ENCODE peak calls at places on chromosomes 4 and X, in four cellular contexts. Z is AG04450; W is CD4-positive, alpha-beta T cell; H is caudate nucleus. X is an unnamed sample.
A peak's percentile ranks its signal among the peaks of the same experiment; 100 is the strongest.

GRCh38 chrX:17944833-17945497 is 83.9 kb upstream of the RAI2 start:
- DNase-seq in Z (no peak), H (no peak), W (no peak), X (no peak)

GRCh38 chr4:779555-779954 is 46.4 kb downstream of the CPLX1 start:
- DNase-seq in H (no peak), W (no peak), Z (no peak), X (no peak)

GRCh38 chr4:41064953-41065352 is 149.4 kb downstream of the APBB2 start:
- DNase-seq in H (no peak), W (no peak), Z (no peak), X (no peak)

GRCh38 chrX:130347336-130347735 is 7.6 kb downstream of the SLC25A14 start:
- DNase-seq in W (no peak), Z (no peak), H (no peak), X (no peak)

GRCh38 chr4:175290401-175290800 is 372.2 kb downstream of the ADAM29 start:
- DNase-seq in Z (no peak), W (no peak), H (no peak), X (no peak)

GRCh38 chr4:3719191-3719590 is 47.0 kb upstream of the ADRA2C start:
- DNase-seq in W (no peak), Z (no peak), H (no peak), X (no peak)

GRCh38 chr4:88957570-88957969 is 99.4 kb downstream of the FAM13A start:
- DNase-seq in H (no peak), Z (no peak), W (no peak), X (no peak)

GRCh38 chrX:153878285-153878779 is 7.6 kb downstream of the L1CAM start:
- DNase-seq in H (no peak), W (no peak), Z (no peak), X (no peak)

GRCh38 chr4:55736605-55737183 is 82.9 kb upstream of the EXOC1L start:
- DNase-seq in H (no peak), Z (no peak), W (no peak), X (no peak)

GRCh38 chr4:25930722-25931354 is 16.8 kb downstream of the SMIM20 start:
- DNase-seq in W (no peak), H (no peak), Z (no peak), X (no peak)

GRCh38 chr4:25926473-25926872 is 12.5 kb downstream of the SMIM20 start:
- DNase-seq in W (no peak), Z (no peak), H (no peak), X (no peak)

GRCh38 chr4:25928956-25929336 is 14.9 kb downstream of the SMIM20 start:
- DNase-seq in Z (no peak), H (no peak), W (no peak), X (no peak)

GRCh38 chr4:25927361-25928040 is 13.5 kb downstream of the SMIM20 start:
- DNase-seq in W (no peak), H (peak; percentile 11), Z (no peak), X (no peak)

DNA sequence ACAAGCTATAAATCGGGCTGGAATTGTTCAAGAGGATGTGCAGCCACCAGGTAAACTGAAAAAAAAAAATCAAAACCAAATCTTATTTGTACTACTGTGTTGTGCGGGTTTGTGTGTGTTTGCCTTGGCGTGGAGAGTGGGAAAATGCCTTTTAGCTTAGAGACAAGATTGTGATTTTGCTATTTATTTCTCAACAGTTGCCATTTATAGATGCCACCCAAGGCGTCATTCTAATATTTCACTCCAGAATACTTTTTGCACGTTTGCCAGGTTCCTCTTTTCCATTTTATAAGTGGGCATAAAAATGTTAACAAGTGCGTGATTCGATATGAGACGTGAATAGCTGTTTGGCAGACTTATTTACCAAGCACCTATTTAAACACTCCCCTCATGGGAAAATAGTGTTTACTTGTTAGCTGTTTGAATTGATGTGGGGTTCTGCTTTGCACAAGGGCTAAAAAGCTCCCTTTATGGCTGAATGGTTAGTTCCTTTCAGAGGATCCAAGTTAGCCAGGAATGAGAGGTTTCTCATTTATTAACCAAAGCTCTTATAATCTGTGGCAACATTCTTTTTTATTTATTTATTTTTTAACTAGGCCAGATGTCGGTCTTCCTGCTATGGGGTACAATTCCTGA is 14.4 kb downstream of the SMIM20 start:
- DNase-seq in W (no peak), H (no peak), Z (no peak), X (no peak)
- H3K27ac ChIP-seq in W (no peak overlapping the region), H (peak overlapping the region; percentile 55), Z (no peak overlapping the region), X (peak overlapping the region; percentile 40)

DNA sequence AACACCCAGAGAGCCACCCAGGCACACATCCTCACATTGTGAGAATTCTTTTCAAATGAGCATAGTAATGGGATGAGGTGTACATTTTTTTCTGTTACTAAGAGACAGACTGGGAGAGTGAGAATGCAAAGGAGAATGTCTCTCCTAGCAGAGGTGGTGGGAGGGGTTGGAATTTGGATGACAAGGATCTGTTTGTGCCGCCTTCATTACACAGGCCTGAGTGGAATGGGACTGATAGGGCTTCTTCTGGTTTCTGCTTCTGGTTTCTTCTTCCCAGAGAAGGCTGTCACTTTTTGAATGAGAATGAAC is 55.3 kb downstream of the C4orf51 start:
- DNase-seq in H (no peak), W (no peak), Z (peak; percentile 86), X (peak; percentile 93)
- H3K27ac ChIP-seq in H (peak overlapping the region; percentile 19), W (no peak overlapping the region), Z (peak overlapping the region; percentile 100), X (peak overlapping the region; percentile 95)

GRCh38 chr4:87089368-87089767 is 131.1 kb downstream of the KLHL8 start:
- DNase-seq in Z (no peak), W (no peak), H (no peak), X (no peak)
- H3K27ac ChIP-seq in Z (no peak overlapping the region), W (no peak overlapping the region), H (no peak overlapping the region), X (peak overlapping the region; percentile 17)

DNA sequence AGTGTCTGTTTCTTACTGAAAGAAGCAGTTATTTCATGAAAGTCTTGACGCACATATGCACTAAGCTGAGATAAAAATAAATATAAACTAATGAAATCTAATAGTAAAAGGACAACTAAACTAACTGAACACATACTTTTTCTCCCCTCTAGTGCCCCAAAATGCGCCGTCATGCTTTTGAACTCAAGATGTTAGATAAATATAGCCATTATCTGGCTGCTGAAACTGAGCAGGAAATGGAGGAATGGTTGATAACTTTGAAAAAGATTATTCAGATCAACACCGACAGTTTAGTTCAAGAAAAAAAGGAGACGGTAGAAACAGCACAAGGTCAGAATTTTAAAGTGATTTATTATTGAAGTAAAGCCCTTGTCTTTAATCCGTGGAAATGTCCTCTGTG is 70.2 kb downstream of the DOCK11 start:
- DNase-seq in Z (no peak), W (no peak), H (no peak), X (no peak)
- H3K27ac ChIP-seq in Z (no peak overlapping the region), W (no peak overlapping the region), H (no peak overlapping the region), X (no peak overlapping the region)

GRCh38 chr4:164068392-164068791 is 573.9 kb downstream of the TMA16 start:
- DNase-seq in Z (no peak), H (no peak), W (no peak), X (no peak)
- H3K27ac ChIP-seq in Z (no peak overlapping the region), H (no peak overlapping the region), W (no peak overlapping the region), X (no peak overlapping the region)

GRCh38 chr4:52126946-52127345 is 75.8 kb downstream of the SPATA18 start:
- DNase-seq in Z (no peak), H (no peak), W (no peak), X (no peak)
- H3K27ac ChIP-seq in Z (no peak overlapping the region), H (no peak overlapping the region), W (no peak overlapping the region), X (no peak overlapping the region)

GRCh38 chrX:47199286-47199685 is 5.7 kb downstream of the UBA1 start:
- DNase-seq in W (no peak), H (no peak), Z (no peak), X (no peak)

GRCh38 chrX:47197526-47197925 is 3.9 kb downstream of the UBA1 start:
- DNase-seq in H (no peak), Z (no peak), W (no peak), X (no peak)

GRCh38 chrX:47196098-47196497 is 2.5 kb downstream of the UBA1 start:
- DNase-seq in H (no peak), W (no peak), Z (no peak), X (no peak)

GRCh38 chrX:47198687-47199080 is 5.1 kb downstream of the UBA1 start:
- DNase-seq in W (no peak), H (no peak), Z (no peak), X (no peak)

DNA sequence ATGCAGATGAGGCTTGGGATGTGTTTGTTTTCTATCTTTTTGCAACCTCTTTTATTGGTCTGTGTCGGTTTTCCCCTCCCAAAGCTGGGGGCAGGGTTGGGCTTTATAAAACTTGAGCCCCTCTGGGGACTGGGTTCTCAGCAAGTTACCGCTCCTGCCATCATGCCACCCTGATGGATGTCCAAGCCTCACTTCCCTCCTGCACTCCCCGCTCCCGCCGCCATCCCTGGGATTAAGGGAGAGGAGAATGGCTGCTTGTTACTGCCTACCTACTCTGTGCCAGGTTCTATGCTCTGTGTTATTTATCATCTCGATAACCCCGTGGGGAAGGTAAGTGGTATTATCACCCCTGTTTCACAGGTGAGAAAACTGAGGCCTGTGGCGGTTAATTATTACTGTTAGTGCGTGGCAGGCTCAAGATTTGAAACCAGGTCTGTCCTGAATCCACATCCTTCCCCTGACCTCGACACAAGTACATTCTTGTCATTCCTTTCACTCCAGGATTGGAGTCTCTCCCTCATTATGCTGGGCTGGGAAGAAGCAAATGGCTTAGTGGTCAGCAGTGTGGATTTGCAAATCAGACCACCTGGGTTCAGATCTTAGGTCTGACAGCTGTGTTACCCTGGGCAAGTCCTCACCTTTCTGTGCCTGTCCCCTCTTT is 4.5 kb downstream of the UBA1 start:
- DNase-seq in W (no peak), H (no peak), Z (no peak), X (no peak)
- H3K27ac ChIP-seq in W (no peak overlapping the region), H (no peak overlapping the region), Z (no peak overlapping the region), X (peak overlapping the region; percentile 43)

DNA sequence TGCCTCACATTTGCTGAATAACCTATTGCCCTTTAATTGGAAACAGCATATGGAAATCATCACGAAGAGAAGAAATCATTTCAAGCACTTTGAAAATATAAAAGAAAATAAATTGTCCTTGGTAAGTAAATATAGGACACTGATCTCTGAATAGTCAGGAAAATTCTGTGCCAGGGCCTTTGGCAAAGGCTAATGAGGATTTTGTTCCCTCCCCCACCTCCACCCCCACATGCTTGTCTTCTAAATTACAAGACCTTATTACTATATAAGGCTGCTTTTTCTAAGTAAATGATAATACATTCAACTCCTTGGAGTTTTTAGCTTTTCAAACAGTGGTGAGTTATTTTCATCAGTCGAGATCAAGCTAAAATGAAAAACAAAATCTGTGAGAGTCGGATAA is 15.8 kb downstream of the SYNPO2 start:
- DNase-seq in W (no peak), Z (no peak), H (no peak), X (no peak)
- H3K27ac ChIP-seq in W (no peak overlapping the region), Z (no peak overlapping the region), H (peak overlapping the region; percentile 46), X (no peak overlapping the region)